ENCODE peak calls at places on chromosomes 7 and 10, in four cellular contexts. Z is ascending aorta, I is neuronal stem cell, D is ovary. X is an unnamed sample.
A peak's percentile ranks its signal among the peaks of the same experiment; 100 is the strongest.

GRCh38 chr10:93445978-93446720 is 36.0 kb downstream of the MYOF start:
- DNase-seq in Z (no peak), I (no peak), D (no peak), X (peak; percentile 56)

GRCh38 chr7:85512802-85513201 is 325.9 kb upstream of the SEMA3D start:
- DNase-seq in Z (no peak), I (no peak), D (no peak), X (no peak)

GRCh38 chr7:44547536-44548221 is 6.5 kb upstream of the NPC1L1 start:
- DNase-seq in Z (no peak), I (no peak), D (no peak), X (no peak)

GRCh38 chr10:74917481-74918077 is 91.2 kb downstream of the KAT6B start:
- DNase-seq in Z (no peak), I (no peak), D (no peak), X (no peak)

GRCh38 chr7:131300572-131301466 is 26.9 kb upstream of the MKLN1 start:
- DNase-seq in Z (no peak), I (peak; percentile 12), D (no peak), X (no peak)

GRCh38 chr7:20440472-20441105 is 109.9 kb downstream of the ITGB8 start:
- DNase-seq in Z (no peak), I (peak; percentile 27), D (no peak), X (no peak)

GRCh38 chr10:34593955-34594354 is 221.1 kb downstream of the PARD3 start:
- DNase-seq in Z (no peak), I (no peak), D (no peak), X (no peak)

GRCh38 chr10:113957013-113957412 is 86.7 kb upstream of the ADRB1 start:
- DNase-seq in Z (no peak), I (no peak), D (no peak), X (no peak)

GRCh38 chr7:125605241-125605640 is 675.6 kb upstream of the POT1 start:
- DNase-seq in Z (no peak), I (no peak), D (no peak), X (no peak)

GRCh38 chr7:36037121-36037662 is 115.9 kb upstream of the EEPD1 start:
- DNase-seq in Z (no peak), I (no peak), D (no peak), X (peak; percentile 59)

GRCh38 chr10:69352569-69353264 is 64.0 kb downstream of the TACR2 start:
- DNase-seq in Z (no peak), I (no peak), D (no peak), X (no peak)

GRCh38 chr10:21687994-21688301 is 153.9 kb downstream of the MLLT10 start:
- DNase-seq in Z (no peak), I (no peak), D (no peak), X (no peak)

GRCh38 chr10:45076847-45077246 is 76.1 kb downstream of the ZNF22 start:
- DNase-seq in Z (no peak), I (no peak), D (no peak), X (no peak)

GRCh38 chr7:82521906-82522445 is 78.4 kb upstream of the CACNA2D1 start:
- DNase-seq in Z (no peak), I (no peak), D (no peak), X (no peak)

GRCh38 chr7:105438254-105438653 is 49.5 kb upstream of the SRPK2 start:
- DNase-seq in Z (no peak), I (no peak), D (no peak), X (no peak)

GRCh38 chr10:131578472-131578970 is 267.0 kb upstream of the TCERG1L start:
- DNase-seq in Z (no peak), I (no peak), D (no peak), X (peak; percentile 1)

GRCh38 chr10:62237506-62237905 is 31.1 kb downstream of the RTKN2 start:
- DNase-seq in Z (no peak), I (no peak), D (no peak), X (no peak)

GRCh38 chr7:74193054-74193453 is 16.8 kb upstream of the LAT2 start:
- DNase-seq in Z (no peak), I (no peak), D (peak; percentile 12), X (peak; percentile 20)

GRCh38 chr10:110794808-110795207 is 76.9 kb upstream of the PDCD4 start:
- DNase-seq in Z (no peak), I (peak; percentile 72), D (no peak), X (no peak)

GRCh38 chr10:62056660-62057059 is 155.2 kb downstream of the ARID5B start:
- DNase-seq in Z (no peak), I (no peak), D (no peak), X (no peak)

GRCh38 chr10:92076722-92077121 is 153.2 kb downstream of the BTAF1 start:
- DNase-seq in Z (no peak), I (no peak), D (no peak), X (no peak)

GRCh38 chr7:6273380-6273837 is 985 bp upstream of the CYTH3 start:
- DNase-seq in Z (no peak), I (no peak), D (peak; percentile 43), X (no peak)

GRCh38 chr7:6284055-6284400 is 11.6 kb upstream of the CYTH3 start:
- DNase-seq in Z (no peak), I (no peak), D (no peak), X (no peak)

GRCh38 chr10:59090804-59091203 is 85.6 kb upstream of the PHYHIPL start:
- DNase-seq in Z (no peak), I (no peak), D (no peak), X (no peak)

GRCh38 chr10:30893208-30893607 is 138.5 kb downstream of the ZNF438 start:
- DNase-seq in Z (no peak), I (no peak), D (no peak), X (no peak)

GRCh38 chr7:17617380-17617779 is 318.9 kb downstream of the AHR start:
- DNase-seq in Z (no peak), I (no peak), D (no peak), X (no peak)

GRCh38 chr7:11633325-11633724 is 198.7 kb downstream of the THSD7A start:
- DNase-seq in Z (no peak), I (no peak), D (no peak), X (no peak)

GRCh38 chr10:95976295-95977229 is 66.8 kb upstream of the CCNJ start:
- DNase-seq in Z (no peak), I (no peak), D (no peak), X (no peak)

GRCh38 chr10:123157210-123157609 is 3.0 kb downstream of the BUB3 start:
- DNase-seq in Z (no peak), I (no peak), D (no peak), X (no peak)
- H3K4me3 ChIP-seq in Z (no peak overlapping the region), I (no peak overlapping the region), D (no peak overlapping the region), X (no peak overlapping the region)

GRCh38 chr10:14383266-14383665 is 52.5 kb upstream of the FRMD4A start:
- DNase-seq in Z (no peak), I (no peak), D (no peak), X (no peak)
- H3K4me3 ChIP-seq in Z (no peak overlapping the region), I (no peak overlapping the region), D (no peak overlapping the region), X (no peak overlapping the region)

GRCh38 chr10:3476640-3477448 is 304.3 kb upstream of the PITRM1 start:
- DNase-seq in Z (no peak), I (no peak), D (no peak), X (no peak)
- H3K4me3 ChIP-seq in Z (no peak overlapping the region), I (no peak overlapping the region), D (no peak overlapping the region), X (no peak overlapping the region)

GRCh38 chr7:42931447-42931833 is 534 bp downstream of the PSMA2 start:
- DNase-seq in Z (no peak), I (no peak), D (no peak), X (no peak)

GRCh38 chr7:42928754-42929153 is 3.2 kb downstream of the PSMA2 start:
- DNase-seq in Z (no peak), I (no peak), D (no peak), X (no peak)

GRCh38 chr7:42930889-42931288 is 1.1 kb downstream of the PSMA2 start:
- DNase-seq in Z (no peak), I (no peak), D (no peak), X (no peak)

GRCh38 chr7:42931834-42932651 is at the start of the genes MRPL32 and PSMA2:
- DNase-seq in Z (peak; percentile 87), I (peak; percentile 94), D (peak; percentile 95), X (peak; percentile 97)

GRCh38 chr7:42929449-42929848 is 2.5 kb downstream of the PSMA2 start:
- DNase-seq in Z (no peak), I (no peak), D (no peak), X (no peak)
- H3K4me3 ChIP-seq in Z (no peak overlapping the region), I (no peak overlapping the region), D (no peak overlapping the region), X (no peak overlapping the region)

GRCh38 chr10:28664369-28664740 is 13.0 kb upstream of the BAMBI start:
- DNase-seq in Z (no peak), I (no peak), D (no peak), X (peak; percentile 56)

GRCh38 chr10:28666751-28667467 is 10.4 kb upstream of the BAMBI start:
- DNase-seq in Z (no peak), I (no peak), D (no peak), X (no peak)

GRCh38 chr10:28674782-28675181 is 2.5 kb upstream of the BAMBI start:
- DNase-seq in Z (no peak), I (no peak), D (no peak), X (peak; percentile 54)

GRCh38 chr10:28668363-28669226 is 8.7 kb upstream of the BAMBI start:
- DNase-seq in Z (peak; percentile 19), I (no peak), D (peak; percentile 81), X (peak; percentile 88)

GRCh38 chr10:28669227-28670173 is 7.8 kb upstream of the BAMBI start:
- DNase-seq in Z (no peak), I (no peak), D (no peak), X (no peak)
- H3K4me3 ChIP-seq in Z (peak overlapping the region; percentile 64), I (no peak overlapping the region), D (peak overlapping the region; percentile 40), X (no peak overlapping the region)

GRCh38 chr10:14958872-14959220 is 342 bp upstream of the MEIG1 start:
- DNase-seq in Z (no peak), I (no peak), D (no peak), X (no peak)

GRCh38 chr10:14953452-14954000 is 370 bp downstream of the DCLRE1C start:
- DNase-seq in Z (no peak), I (no peak), D (no peak), X (peak; percentile 91)

GRCh38 chr10:14954001-14954770 is at the start of gene DCLRE1C:
- DNase-seq in Z (peak; percentile 53), I (peak; percentile 76), D (peak; percentile 91), X (peak; percentile 98)

GRCh38 chr10:14952851-14953451 is 945 bp downstream of the DCLRE1C start:
- DNase-seq in Z (no peak), I (peak; percentile 30), D (no peak), X (no peak)

DNA sequence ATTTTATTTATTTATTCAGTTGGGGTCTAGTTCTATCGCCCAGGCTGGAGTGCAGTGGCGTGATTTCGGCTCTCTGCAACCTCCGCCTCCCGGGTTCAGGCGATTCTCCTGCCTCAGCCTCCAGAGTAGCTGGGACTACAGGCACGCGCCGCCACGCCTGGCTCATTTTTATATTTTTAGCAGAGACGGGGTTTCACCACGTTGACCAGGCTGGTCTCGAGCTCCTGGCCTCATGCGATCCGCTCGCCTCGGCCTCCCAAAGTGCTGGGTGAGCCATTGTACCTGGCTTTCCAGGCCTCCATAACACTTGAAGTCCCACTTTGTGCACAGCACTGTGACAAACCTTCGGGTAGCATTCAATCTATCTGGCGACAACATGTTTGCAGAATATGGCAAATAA is 1.0 kb upstream of the DCLRE1C start:
- DNase-seq in Z (no peak), I (no peak), D (no peak), X (no peak)
- H3K4me3 ChIP-seq in Z (peak overlapping the region; percentile 92), I (peak overlapping the region; percentile 84), D (no peak overlapping the region), X (no peak overlapping the region)

DNA sequence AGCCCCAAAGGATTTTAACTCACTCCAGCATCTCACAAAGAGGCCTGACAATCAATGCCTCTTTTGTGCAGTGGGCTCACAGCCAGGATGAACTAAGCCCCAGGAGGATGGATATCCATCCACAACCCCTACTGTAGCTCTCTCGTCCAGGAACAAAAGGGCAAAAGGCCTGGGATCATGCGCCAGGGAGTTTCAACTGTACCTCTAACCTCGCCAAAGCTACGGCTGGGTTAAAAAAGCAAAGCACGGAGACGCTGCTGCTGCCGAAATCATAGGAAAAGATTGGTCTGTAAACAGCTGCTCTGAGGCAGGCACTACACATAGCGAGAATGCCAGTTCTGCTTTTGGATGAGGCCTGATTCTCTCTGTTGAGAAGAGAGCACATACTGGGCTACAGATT is 32.1 kb downstream of the VSTM4 start:
- DNase-seq in Z (no peak), I (no peak), D (peak; percentile 86), X (no peak)
- H3K4me3 ChIP-seq in Z (no peak overlapping the region), I (peak overlapping the region; percentile 3), D (no peak overlapping the region), X (no peak overlapping the region)